ENCODE peak calls at places on chromosomes 16 and 17, in six cellular contexts. L, F, U, G, X and S are unnamed samples.

GRCh38 chr16:81885976-81886586 is 107.0 kb downstream of the PLCG2 start:
- DNase-seq in L (no peak), F (peak; percentile 86), U (no peak), G (peak; percentile 40), X (peak; percentile 31), S (peak; percentile 77)

GRCh38 chr17:72392056-72393010 is 271.5 kb downstream of the SOX9 start:
- DNase-seq in L (no peak), F (no peak), U (peak; percentile 68), G (no peak), X (no peak), S (no peak)

GRCh38 chr17:16880121-16880842 is 91.6 kb downstream of the TNFRSF13B start:
- DNase-seq in L (no peak), F (no peak), U (no peak), G (no peak), X (no peak), S (no peak)

GRCh38 chr17:70848785-70849184 is 679.5 kb downstream of the KCNJ2 start:
- DNase-seq in L (no peak), F (no peak), U (no peak), G (no peak), X (no peak), S (no peak)

GRCh38 chr17:74099441-74100340 is 103.8 kb upstream of the RPL38 start:
- DNase-seq in L (no peak), F (no peak), U (no peak), G (no peak), X (no peak), S (no peak)

GRCh38 chr17:7034955-7035590 is 742 bp upstream of the SLC16A13 start:
- DNase-seq in L (no peak), F (no peak), U (no peak), G (no peak), X (no peak), S (no peak)

GRCh38 chr17:2421315-2422147 is 20.7 kb upstream of the MNT start:
- DNase-seq in L (no peak), F (no peak), U (no peak), G (no peak), X (no peak), S (no peak)

GRCh38 chr16:12613131-12613991 is 190.3 kb downstream of the CPPED1 start:
- DNase-seq in L (peak; percentile 48), F (peak; percentile 68), U (peak; percentile 76), G (peak; percentile 94), X (peak; percentile 100), S (no peak)

GRCh38 chr17:45135978-45136791 is 698 bp downstream of the ACBD4 start:
- DNase-seq in L (no peak), F (no peak), U (no peak), G (no peak), X (no peak), S (no peak)

GRCh38 chr17:45136846-45137560 is 1.5 kb downstream of the ACBD4 start:
- DNase-seq in L (no peak), F (no peak), U (no peak), G (no peak), X (no peak), S (no peak)

GRCh38 chr17:45139533-45139920 is 4.0 kb downstream of the ACBD4 start:
- DNase-seq in L (no peak), F (no peak), U (no peak), G (no peak), X (no peak), S (no peak)

GRCh38 chr17:45138911-45139532 is 3.5 kb downstream of the ACBD4 start:
- DNase-seq in L (no peak), F (no peak), U (no peak), G (no peak), X (no peak), S (no peak)

DNA sequence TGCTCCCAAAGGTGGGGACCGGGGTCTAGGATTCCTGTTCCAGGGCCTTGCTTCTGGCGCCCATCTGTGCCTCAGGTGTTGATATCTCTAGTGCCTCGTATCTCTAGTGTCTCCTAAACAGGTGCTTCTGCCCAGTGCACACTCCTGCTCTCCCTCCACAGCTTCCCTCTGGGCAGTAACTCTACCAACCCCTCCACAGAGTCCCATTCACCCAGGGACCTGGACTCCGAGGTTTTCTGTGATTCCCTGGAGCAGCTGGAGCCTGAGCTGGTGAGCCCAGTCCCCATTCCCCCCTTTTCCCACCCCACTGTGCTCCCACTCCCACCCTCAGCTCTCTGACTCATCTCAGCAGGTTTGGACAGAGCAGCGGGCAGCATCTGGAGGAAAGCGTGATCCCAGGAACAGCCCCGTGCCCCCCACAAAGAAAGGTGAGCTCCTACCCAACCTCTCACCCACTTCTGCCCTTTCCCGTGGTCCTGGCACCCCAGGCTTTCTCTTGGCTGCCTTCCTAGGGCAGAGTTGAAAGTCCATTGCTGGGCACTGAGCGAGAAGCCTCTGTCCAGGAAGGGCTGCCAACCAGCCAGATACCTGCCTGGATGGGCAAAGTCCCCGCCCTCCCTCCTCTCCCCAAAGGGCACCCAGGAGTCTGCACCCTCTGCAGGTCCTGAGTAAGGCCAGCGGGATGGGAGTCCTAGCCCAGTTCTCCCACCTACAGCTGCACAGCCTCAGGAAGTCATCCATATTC is 2.2 kb downstream of the ACBD4 start:
- DNase-seq in L (no peak), F (no peak), U (no peak), G (no peak), X (no peak), S (no peak)
- TF ChIP-seq ZNF274 in L (no peak), F (no peak), U (no peak), G (no peak), X (no peak), S (no peak)

DNA sequence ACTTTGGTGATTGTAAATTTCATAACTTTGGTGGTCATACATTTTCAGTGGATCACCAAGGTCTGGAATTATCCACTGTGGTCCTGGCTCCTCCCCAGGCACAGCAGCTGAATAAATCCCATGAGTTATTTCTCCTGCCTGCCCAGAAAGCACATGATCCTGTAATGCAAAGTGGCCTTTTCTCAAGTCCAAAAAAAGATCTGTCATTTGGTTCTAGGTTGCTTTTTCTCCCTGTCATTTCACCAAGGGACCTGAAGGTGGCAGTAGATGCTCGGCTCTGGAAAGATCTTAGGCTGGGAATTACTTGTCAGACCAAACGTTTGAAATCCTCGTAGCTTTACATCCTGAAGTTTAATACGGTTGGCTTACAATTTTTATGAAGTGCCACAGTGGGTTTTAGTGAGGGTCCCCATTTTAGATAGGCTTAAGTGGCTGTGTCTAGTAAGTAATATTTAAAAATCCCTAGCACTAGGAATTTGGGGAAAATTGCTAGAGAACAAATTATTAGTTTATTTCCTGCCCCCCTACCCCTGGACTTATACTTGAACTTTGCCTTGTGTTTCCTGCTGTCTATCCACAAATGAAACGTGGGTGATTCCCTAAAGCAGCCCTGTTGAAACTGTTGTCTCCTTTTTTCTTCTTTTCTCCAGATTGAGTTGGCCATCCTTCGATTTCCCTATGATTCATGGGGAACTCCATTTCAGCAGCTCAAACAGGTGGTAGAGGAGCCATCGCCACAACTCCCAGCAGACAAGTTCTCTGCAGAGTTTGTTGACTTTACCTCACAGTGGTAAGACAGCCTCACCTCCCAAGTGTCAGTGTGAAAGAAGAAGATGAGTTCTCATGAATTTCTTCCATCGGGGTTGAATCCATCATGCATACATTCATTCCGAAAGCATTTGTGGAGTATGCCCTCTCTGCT is 111.7 kb downstream of the MAP2K6 start:
- DNase-seq in L (no peak), F (peak; percentile 47), U (no peak), G (peak; percentile 73), X (peak; percentile 65), S (peak; percentile 13)
- TF ChIP-seq ZNF274 in L (no peak), F (no peak), U (no peak), G (no peak), X (no peak), S (no peak)

GRCh38 chr16:51133130-51133529 is 17.9 kb downstream of the SALL1 start:
- DNase-seq in L (no peak), F (no peak), U (no peak), G (no peak), X (no peak), S (peak; percentile 43)
- TF ChIP-seq ZNF274 in L (no peak), F (no peak), U (no peak), G (no peak), X (no peak), S (no peak)

GRCh38 chr16:86580063-86580797 is 1.9 kb downstream of the FOXL1 start:
- DNase-seq in L (no peak), F (no peak), U (no peak), G (no peak), X (no peak), S (no peak)
- TF ChIP-seq ZNF274 in L (no peak), F (no peak), U (no peak), G (no peak), X (no peak), S (no peak)

GRCh38 chr17:33335491-33336173 is 42.5 kb upstream of the ASIC2 start:
- DNase-seq in L (no peak), F (peak; percentile 23), U (no peak), G (no peak), X (no peak), S (peak; percentile 46)

GRCh38 chr17:33330877-33331276 is 37.8 kb upstream of the ASIC2 start:
- DNase-seq in L (no peak), F (no peak), U (no peak), G (no peak), X (no peak), S (no peak)

GRCh38 chr17:33338242-33338641 is 45.1 kb upstream of the ASIC2 start:
- DNase-seq in L (no peak), F (no peak), U (no peak), G (no peak), X (no peak), S (no peak)

DNA sequence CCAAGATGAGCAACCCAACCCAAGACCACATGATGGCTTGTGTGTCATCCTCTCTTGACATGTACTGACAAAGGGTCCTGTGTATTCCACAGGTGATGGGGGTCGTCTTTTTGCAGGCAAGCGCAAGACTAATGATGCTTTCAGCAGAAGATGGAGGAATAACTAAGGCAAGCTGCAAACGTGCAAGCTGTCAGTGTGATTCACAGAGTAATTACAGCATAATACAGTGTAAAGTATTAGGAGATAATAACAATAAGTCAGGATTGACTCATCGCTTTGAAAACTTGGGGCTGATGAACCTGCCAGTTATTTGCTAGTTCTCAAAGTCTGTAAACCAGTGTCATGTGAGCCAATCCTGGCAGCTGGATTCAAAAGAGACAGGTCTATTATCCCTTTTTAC is 41.6 kb upstream of the ASIC2 start:
- DNase-seq in L (no peak), F (no peak), U (no peak), G (no peak), X (no peak), S (no peak)
- TF ChIP-seq ZNF274 in L (no peak), F (no peak), U (no peak), G (no peak), X (no peak), S (no peak)

DNA sequence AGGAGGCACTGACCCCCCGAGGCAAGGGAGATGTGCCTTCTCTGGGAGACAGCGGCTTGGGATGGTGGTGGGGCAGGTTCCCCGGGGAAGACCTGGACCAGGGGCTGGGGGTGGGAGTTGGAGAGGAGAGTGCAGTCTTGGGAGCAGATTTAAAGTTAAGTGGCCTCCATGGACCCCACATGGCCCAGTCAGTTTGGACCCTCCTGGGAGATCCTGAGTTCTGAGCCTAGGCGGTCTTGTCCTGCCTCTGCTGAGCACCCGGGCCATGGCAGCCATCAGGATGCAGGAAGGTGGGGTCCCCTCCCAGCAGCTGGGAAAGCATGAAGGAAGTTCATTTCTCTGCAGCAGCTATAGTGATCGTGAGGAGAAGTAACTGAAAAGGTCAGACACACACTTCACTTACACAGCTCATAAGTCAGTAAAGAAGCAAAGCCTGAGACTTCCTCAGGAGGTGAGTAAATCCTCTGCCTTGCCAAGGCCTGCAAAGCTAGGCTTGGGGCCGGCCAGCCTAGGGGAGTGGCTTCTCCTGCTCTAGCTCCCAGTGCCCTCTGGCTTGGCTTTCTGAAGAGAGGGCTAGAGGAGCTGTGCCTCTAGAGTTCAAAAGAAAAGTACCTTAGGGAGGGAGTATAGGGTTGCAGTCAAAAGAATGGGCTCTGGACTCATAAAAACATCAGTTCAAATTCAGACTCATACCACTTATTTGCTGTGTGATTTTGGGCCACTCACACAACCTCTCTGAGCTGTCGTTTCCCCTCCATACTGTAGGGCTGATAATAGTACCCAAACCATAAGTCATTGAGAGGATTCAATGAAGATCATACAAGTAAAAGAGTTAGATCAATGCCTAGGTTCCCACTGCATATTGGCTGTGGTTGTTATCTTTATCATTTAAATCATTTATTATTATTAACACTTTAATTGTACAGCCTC is 31.0 kb upstream of the C16orf78 start:
- DNase-seq in L (no peak), F (no peak), U (no peak), G (no peak), X (no peak), S (no peak)
- TF ChIP-seq ZNF274 in L (no peak), F (no peak), U (no peak), G (no peak), X (no peak), S (no peak)